ENCODE peak calls at places on chromosomes 5 and 9, in six cellular contexts. I is stomach, T is OCI-LY7, Y is brain microvascular endothelial cell, R is lower lobe of right lung, D is ascending aorta. F is an unnamed sample.

GRCh38 chr9:27785714-27786100 is 212.4 kb upstream of the C9orf72 start:
- DNase-seq in I (no peak), T (no peak), Y (peak), R (no peak), D (no peak), F (no peak)

GRCh38 chr9:135951889-135952663 is 9.1 kb downstream of the UBAC1 start:
- DNase-seq in I (peak), T (no peak), Y (peak), R (no peak), D (no peak), F (no peak)

GRCh38 chr5:36692791-36693763 is 86.7 kb downstream of the SLC1A3 start:
- DNase-seq in I (peak), T (peak), Y (peak), R (peak), D (peak), F (peak)

GRCh38 chr9:92064711-92065110 is 50.5 kb downstream of the SPTLC1 start:
- DNase-seq in I (no peak), T (no peak), Y (peak), R (no peak), D (no peak), F (peak)

GRCh38 chr9:23567756-23568155 is 258.3 kb downstream of the ELAVL2 start:
- DNase-seq in I (no peak), T (no peak), Y (no peak), R (no peak), D (no peak), F (no peak)

GRCh38 chr5:82664711-82665110 is 386.6 kb upstream of the RPS23 start:
- DNase-seq in I (no peak), T (no peak), Y (no peak), R (no peak), D (no peak), F (no peak)

GRCh38 chr5:132295505-132296411 is 1.6 kb downstream of the SLC22A4 start:
- DNase-seq in I (no peak), T (no peak), Y (no peak), R (no peak), D (no peak), F (no peak)

GRCh38 chr5:111627862-111628261 is 115.5 kb upstream of the STARD4 start:
- DNase-seq in I (no peak), T (no peak), Y (no peak), R (no peak), D (no peak), F (no peak)

GRCh38 chr9:129259373-129259772 is 81.3 kb upstream of the IER5L start:
- DNase-seq in I (no peak), T (no peak), Y (no peak), R (peak), D (no peak), F (no peak)

DNA sequence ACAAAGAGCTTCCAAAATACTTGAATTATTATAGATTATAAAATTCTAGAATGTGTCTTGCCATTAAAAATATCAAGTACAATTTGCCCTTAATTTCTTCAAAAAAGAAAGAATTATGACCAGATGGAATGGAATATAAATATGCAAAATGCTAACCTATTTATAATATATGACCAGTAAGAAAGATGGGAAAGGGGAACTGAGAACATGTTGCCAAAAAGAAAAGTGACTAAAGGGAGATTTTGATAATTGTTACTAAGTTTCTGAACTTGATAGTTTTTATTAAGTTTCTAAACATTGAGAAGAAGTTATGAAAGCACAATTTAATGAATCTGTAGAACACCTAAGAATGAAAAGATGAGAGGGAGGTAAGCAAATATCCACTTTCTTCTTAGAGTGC is 188.4 kb upstream of the NR4A3 start:
- DNase-seq in I (no peak), T (peak), Y (no peak), R (no peak), D (no peak), F (no peak)
- TF ChIP-seq CTCF in I (no peak), T (no peak), Y (no peak), R (no peak), D (no peak), F (no peak)

GRCh38 chr5:9784231-9784630 is 154.1 kb upstream of the TAS2R1 start:
- DNase-seq in I (no peak), T (no peak), Y (no peak), R (no peak), D (no peak), F (no peak)
- TF ChIP-seq CTCF in I (no peak), T (no peak), Y (no peak), R (no peak), D (no peak), F (no peak)

DNA sequence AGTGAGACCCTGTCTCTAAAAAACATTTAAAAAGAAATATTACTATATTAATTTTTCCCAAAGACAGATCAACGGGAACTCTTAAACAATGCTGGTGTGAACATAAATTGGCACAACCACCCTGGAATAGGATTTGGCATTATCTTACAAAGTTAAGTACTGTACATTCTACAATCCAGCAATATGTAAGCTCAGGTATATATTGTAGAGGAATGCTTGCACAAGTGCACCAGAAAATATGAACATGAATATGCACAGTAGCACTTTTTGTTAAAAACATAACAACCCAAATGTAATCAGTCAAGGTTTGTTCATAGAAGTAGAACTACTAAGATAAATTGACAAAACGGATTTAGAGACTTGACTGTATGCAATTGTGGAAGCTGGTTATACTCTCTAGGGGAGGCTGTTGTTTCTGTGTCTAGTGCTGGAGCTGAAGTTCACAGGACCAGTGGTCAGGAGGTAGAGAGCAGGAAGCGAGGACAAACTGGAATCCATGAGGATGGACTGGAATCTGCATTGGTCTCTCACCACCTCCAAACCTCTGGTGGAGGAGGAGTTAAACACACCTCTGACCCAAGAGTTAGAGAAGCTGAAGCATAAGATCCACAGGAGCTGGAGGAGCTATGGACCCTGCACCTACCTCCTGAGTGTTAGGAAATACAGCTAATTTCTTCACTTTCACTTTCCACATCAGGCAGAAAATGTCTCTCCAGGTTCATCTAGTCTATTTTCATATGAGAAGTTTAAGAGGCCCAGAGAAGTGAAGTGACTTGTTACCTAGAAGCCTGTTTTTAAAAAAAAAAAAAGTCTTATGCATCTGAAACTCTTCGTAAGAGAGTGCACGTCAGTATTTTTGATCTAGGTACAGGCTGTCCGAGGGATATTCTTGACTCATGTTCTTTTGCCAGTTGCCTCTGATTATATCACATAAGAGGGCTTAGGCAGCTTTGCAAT is 20.3 kb upstream of the RIC1 start:
- DNase-seq in I (no peak), T (peak), Y (no peak), R (no peak), D (no peak), F (no peak)
- TF ChIP-seq CTCF in I (no peak), T (peak), Y (no peak), R (no peak), D (no peak), F (no peak)

GRCh38 chr5:96432245-96433065 is 593 bp downstream of the PCSK1 start:
- DNase-seq in I (no peak), T (no peak), Y (no peak), R (no peak), D (no peak), F (no peak)

GRCh38 chr5:96431376-96432244 is 1.4 kb downstream of the PCSK1 start:
- DNase-seq in I (no peak), T (no peak), Y (peak), R (no peak), D (no peak), F (no peak)

GRCh38 chr5:96433066-96433447 is at the start of gene PCSK1:
- DNase-seq in I (no peak), T (no peak), Y (no peak), R (no peak), D (no peak), F (no peak)

GRCh38 chr5:96439477-96440184 is 6.6 kb upstream of the PCSK1 start:
- DNase-seq in I (no peak), T (peak), Y (no peak), R (no peak), D (no peak), F (no peak)

GRCh38 chr5:96434201-96434645 is 1.2 kb upstream of the PCSK1 start:
- DNase-seq in I (peak), T (peak), Y (peak), R (peak), D (no peak), F (peak)
- TF ChIP-seq CTCF in I (no peak), T (no peak), Y (peak), R (no peak), D (peak), F (peak)

GRCh38 chr5:66724740-66725139 is 128.5 kb downstream of the MAST4 start:
- DNase-seq in I (no peak), T (no peak), Y (no peak), R (no peak), D (no peak), F (no peak)
- TF ChIP-seq CTCF in I (no peak), T (peak), Y (peak), R (no peak), D (no peak), F (peak)

DNA sequence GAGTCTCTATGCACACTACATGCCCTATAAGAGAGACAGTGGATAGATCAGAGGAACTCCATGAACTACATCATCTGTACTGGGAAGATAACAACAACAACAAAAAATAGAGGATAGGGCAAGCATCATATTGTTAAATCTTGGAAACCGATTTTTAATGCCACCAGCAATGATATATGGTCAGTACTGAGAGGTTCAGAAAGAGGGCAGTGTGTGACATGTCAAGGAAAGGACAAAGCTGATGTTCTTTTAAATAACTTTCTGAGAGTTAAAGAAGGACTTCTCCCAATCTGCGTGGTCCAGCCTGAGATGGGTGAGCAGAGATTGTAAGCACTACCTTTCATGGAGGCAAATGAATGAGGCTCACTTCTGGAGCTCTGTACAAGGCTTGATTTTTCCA is 62.0 kb upstream of the PHF24 start:
- DNase-seq in I (no peak), T (peak), Y (no peak), R (no peak), D (no peak), F (no peak)
- TF ChIP-seq CTCF in I (no peak), T (peak), Y (peak), R (no peak), D (no peak), F (peak)

DNA sequence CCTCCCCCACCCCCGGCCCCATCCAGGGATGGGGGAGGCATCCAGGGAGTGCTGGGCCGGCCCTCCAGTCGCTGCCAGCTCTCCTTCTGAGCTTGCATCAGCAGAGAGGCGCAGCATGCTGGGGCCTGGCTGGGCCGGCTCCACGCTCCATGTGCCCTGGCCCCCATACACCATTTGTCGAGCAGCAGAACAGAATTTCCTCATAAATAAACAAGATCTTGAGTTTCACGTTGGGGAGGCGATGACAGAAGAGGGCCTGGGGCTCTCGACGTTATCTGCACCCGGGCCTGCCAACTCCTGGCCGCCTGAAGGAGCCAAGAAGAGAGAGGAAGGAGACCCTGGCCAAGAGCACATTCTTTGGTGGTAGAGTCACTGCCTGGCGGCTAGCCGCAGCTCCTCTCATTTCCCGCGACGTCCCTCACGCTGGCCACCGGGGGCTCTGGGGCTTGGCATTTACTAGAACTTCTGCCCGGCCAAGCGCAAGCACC is 177.0 kb downstream of the FGF18 start:
- DNase-seq in I (no peak), T (no peak), Y (peak), R (peak), D (peak), F (peak)
- TF ChIP-seq CTCF in I (no peak), T (no peak), Y (peak), R (peak), D (no peak), F (no peak)